ENCODE peak calls at places on chromosomes 1 and 21, in six cellular contexts. One of them, this sample, is unnamed.

GRCh38 chr21:43881283-43881682 is 16.3 kb downstream of the AGPAT3 start:
- DNase-seq in mucosa of descending colon: no peak
- DNase-seq in DND-41: no peak
- DNase-seq in Calu3: no peak
- DNase-seq in mammary epithelial cell: no peak
- DNase-seq in cardiac muscle cell: no peak
- DNase-seq in this sample: no peak

GRCh38 chr1:63516629-63517028 is 6.4 kb downstream of the ITGB3BP start:
- DNase-seq in cardiac muscle cell: no peak
- DNase-seq in Calu3: no peak
- DNase-seq in mucosa of descending colon: no peak
- DNase-seq in DND-41: no peak
- DNase-seq in mammary epithelial cell: no peak
- DNase-seq in this sample: no peak

GRCh38 chr1:89607888-89608626 is 24.9 kb upstream of the LRRC8C start:
- DNase-seq in DND-41: no peak
- DNase-seq in mammary epithelial cell: peak
- DNase-seq in cardiac muscle cell: peak
- DNase-seq in Calu3: no peak
- DNase-seq in mucosa of descending colon: no peak
- DNase-seq in this sample: no peak

GRCh38 chr1:29669912-29670311 is 433.6 kb downstream of the PTPRU start:
- DNase-seq in mammary epithelial cell: no peak
- DNase-seq in mucosa of descending colon: no peak
- DNase-seq in cardiac muscle cell: no peak
- DNase-seq in DND-41: no peak
- DNase-seq in Calu3: no peak
- DNase-seq in this sample: peak

GRCh38 chr1:13749543-13750307 is 49.7 kb downstream of the PRDM2 start:
- DNase-seq in Calu3: peak
- DNase-seq in mammary epithelial cell: peak
- DNase-seq in cardiac muscle cell: peak
- DNase-seq in DND-41: peak
- DNase-seq in mucosa of descending colon: no peak
- DNase-seq in this sample: peak

GRCh38 chr1:99326215-99326949 is 62.1 kb downstream of the PLPPR4 start:
- DNase-seq in Calu3: no peak
- DNase-seq in mammary epithelial cell: no peak
- DNase-seq in DND-41: no peak
- DNase-seq in mucosa of descending colon: peak
- DNase-seq in cardiac muscle cell: peak
- DNase-seq in this sample: no peak

GRCh38 chr1:116278541-116278866 is 94.5 kb upstream of the ATP1A1 start:
- DNase-seq in mucosa of descending colon: no peak
- DNase-seq in cardiac muscle cell: no peak
- DNase-seq in mammary epithelial cell: no peak
- DNase-seq in Calu3: no peak
- DNase-seq in DND-41: no peak
- DNase-seq in this sample: no peak

GRCh38 chr1:205344010-205344808 is 12.5 kb downstream of the KLHDC8A start:
- DNase-seq in mammary epithelial cell: no peak
- DNase-seq in DND-41: no peak
- DNase-seq in cardiac muscle cell: no peak
- DNase-seq in Calu3: peak
- DNase-seq in mucosa of descending colon: peak
- DNase-seq in this sample: no peak

GRCh38 chr1:33147997-33148314 is 33.9 kb downstream of the TRIM62 start:
- DNase-seq in cardiac muscle cell: peak
- DNase-seq in mammary epithelial cell: no peak
- DNase-seq in Calu3: peak
- DNase-seq in mucosa of descending colon: no peak
- DNase-seq in DND-41: peak
- DNase-seq in this sample: no peak
- TF ChIP-seq CTCF in cardiac muscle cell: peak
- TF ChIP-seq CTCF in mammary epithelial cell: peak
- TF ChIP-seq CTCF in Calu3: no peak
- TF ChIP-seq CTCF in mucosa of descending colon: no peak
- TF ChIP-seq CTCF in DND-41: peak
- TF ChIP-seq CTCF in this sample: peak

DNA sequence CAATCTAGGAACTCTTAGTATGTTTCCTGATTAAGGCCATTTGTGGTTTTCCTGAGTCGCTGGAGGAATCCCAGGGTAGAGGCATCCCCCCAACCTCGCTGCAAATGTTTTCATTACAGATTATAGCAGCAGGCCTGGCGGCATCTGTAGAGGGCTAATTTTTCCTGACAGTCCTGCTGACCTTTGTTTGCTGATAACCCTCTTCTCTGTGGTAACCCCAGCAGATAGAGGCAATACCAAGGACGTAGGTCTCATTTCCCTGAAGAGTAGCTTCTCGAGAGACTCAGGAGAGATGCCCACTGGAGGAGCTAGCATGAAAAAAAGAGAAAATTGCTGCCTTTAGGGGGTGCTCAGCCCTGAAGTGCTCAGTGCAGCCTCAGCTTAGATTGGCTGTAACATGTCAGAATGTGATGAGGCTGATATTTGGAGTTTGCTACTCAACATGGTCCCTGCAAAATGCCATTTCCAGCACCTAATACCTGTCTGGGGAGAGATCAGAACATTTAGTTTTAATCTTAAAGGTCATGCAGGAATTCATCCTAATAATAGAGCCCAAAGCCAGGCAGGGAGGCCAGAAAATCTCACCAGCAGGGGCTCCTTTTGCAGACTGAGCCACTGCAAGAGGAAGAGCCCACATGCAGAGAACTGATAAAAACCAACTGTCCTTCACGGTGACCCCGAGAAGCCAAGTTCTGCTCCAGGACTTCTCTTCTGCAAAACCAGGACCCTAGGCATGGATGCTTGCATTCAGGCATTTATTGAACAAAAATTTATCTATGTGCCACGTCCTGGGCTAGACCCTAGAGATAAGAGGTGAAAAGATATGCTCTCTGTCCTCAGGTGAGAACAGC is 184.5 kb downstream of the KAZN start:
- DNase-seq in DND-41: no peak
- DNase-seq in Calu3: no peak
- DNase-seq in mucosa of descending colon: no peak
- DNase-seq in cardiac muscle cell: no peak
- DNase-seq in mammary epithelial cell: no peak
- DNase-seq in this sample: no peak
- TF ChIP-seq CTCF in DND-41: peak
- TF ChIP-seq CTCF in Calu3: no peak
- TF ChIP-seq CTCF in mucosa of descending colon: no peak
- TF ChIP-seq CTCF in cardiac muscle cell: peak
- TF ChIP-seq CTCF in mammary epithelial cell: no peak
- TF ChIP-seq CTCF in this sample: peak

GRCh38 chr1:232627171-232627570 is 2.8 kb downstream of the SIPA1L2 start:
- DNase-seq in DND-41: no peak
- DNase-seq in cardiac muscle cell: no peak
- DNase-seq in mucosa of descending colon: no peak
- DNase-seq in Calu3: no peak
- DNase-seq in mammary epithelial cell: no peak
- DNase-seq in this sample: no peak

GRCh38 chr1:232630047-232630893 is at the start of gene SIPA1L2:
- DNase-seq in cardiac muscle cell: peak
- DNase-seq in Calu3: peak
- DNase-seq in mucosa of descending colon: peak
- DNase-seq in mammary epithelial cell: peak
- DNase-seq in DND-41: peak
- DNase-seq in this sample: peak

GRCh38 chr1:232629250-232630046 is 485 bp downstream of the SIPA1L2 start:
- DNase-seq in DND-41: peak
- DNase-seq in cardiac muscle cell: peak
- DNase-seq in mucosa of descending colon: peak
- DNase-seq in Calu3: peak
- DNase-seq in mammary epithelial cell: peak
- DNase-seq in this sample: peak

GRCh38 chr1:232627645-232628334 is 2.1 kb downstream of the SIPA1L2 start:
- DNase-seq in mammary epithelial cell: peak
- DNase-seq in DND-41: no peak
- DNase-seq in Calu3: peak
- DNase-seq in cardiac muscle cell: peak
- DNase-seq in mucosa of descending colon: no peak
- DNase-seq in this sample: no peak

GRCh38 chr1:232628335-232629214 is 1.4 kb downstream of the SIPA1L2 start:
- DNase-seq in DND-41: no peak
- DNase-seq in mammary epithelial cell: peak
- DNase-seq in Calu3: no peak
- DNase-seq in mucosa of descending colon: no peak
- DNase-seq in cardiac muscle cell: peak
- DNase-seq in this sample: no peak
- TF ChIP-seq CTCF in DND-41: peak
- TF ChIP-seq CTCF in mammary epithelial cell: peak
- TF ChIP-seq CTCF in Calu3: no peak
- TF ChIP-seq CTCF in mucosa of descending colon: no peak
- TF ChIP-seq CTCF in cardiac muscle cell: peak
- TF ChIP-seq CTCF in this sample: peak

DNA sequence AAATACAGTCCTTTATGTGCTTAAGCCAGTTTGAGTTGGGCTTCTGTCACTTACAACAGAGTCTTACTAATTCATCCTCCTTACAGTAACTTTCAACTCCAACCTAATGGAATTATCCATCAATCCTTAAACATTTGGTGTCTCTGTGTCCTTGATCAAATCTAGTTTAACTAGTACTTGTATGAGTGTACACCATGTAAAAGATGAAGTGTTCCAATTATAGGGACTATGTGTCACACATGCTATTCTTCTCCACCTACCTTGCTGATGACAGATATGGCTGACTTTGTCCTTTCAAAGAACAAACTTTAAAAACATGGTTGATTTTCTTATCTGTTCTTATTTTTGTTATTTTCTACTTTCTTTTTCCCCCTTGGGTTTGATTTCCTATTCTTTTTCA is 60.4 kb upstream of the NBPF3 start:
- DNase-seq in Calu3: no peak
- DNase-seq in mucosa of descending colon: no peak
- DNase-seq in DND-41: no peak
- DNase-seq in cardiac muscle cell: no peak
- DNase-seq in mammary epithelial cell: no peak
- DNase-seq in this sample: no peak
- TF ChIP-seq CTCF in Calu3: no peak
- TF ChIP-seq CTCF in mucosa of descending colon: no peak
- TF ChIP-seq CTCF in DND-41: no peak
- TF ChIP-seq CTCF in cardiac muscle cell: no peak
- TF ChIP-seq CTCF in mammary epithelial cell: no peak
- TF ChIP-seq CTCF in this sample: no peak

GRCh38 chr1:156623946-156624813 is 5.0 kb downstream of the HAPLN2 start:
- DNase-seq in Calu3: peak
- DNase-seq in mammary epithelial cell: peak
- DNase-seq in mucosa of descending colon: peak
- DNase-seq in DND-41: no peak
- DNase-seq in cardiac muscle cell: peak
- DNase-seq in this sample: no peak
- TF ChIP-seq CTCF in Calu3: peak
- TF ChIP-seq CTCF in mammary epithelial cell: peak
- TF ChIP-seq CTCF in mucosa of descending colon: no peak
- TF ChIP-seq CTCF in DND-41: no peak
- TF ChIP-seq CTCF in cardiac muscle cell: peak
- TF ChIP-seq CTCF in this sample: peak

DNA sequence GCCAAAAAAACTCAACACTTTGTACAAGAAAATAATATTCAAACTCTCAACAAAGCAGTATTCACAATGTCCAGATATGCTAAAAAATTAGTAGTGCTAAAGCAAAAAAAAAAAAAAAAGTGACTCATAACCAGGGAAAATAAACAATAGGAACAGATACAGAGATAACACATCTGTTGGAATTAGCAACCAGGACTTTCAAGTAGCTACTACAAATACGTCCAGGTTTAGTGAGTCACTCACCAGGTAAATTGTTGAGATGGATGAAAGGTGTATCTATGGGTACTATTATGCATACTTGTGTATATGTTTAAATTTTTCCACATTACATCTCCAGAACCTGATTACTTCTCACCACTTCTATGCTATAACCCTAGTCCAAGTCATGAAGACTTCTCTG is 144.8 kb upstream of the SLC35F3 start:
- DNase-seq in Calu3: no peak
- DNase-seq in DND-41: no peak
- DNase-seq in mucosa of descending colon: no peak
- DNase-seq in cardiac muscle cell: no peak
- DNase-seq in mammary epithelial cell: peak
- DNase-seq in this sample: no peak
- TF ChIP-seq CTCF in Calu3: no peak
- TF ChIP-seq CTCF in DND-41: no peak
- TF ChIP-seq CTCF in mucosa of descending colon: no peak
- TF ChIP-seq CTCF in cardiac muscle cell: no peak
- TF ChIP-seq CTCF in mammary epithelial cell: no peak
- TF ChIP-seq CTCF in this sample: no peak

DNA sequence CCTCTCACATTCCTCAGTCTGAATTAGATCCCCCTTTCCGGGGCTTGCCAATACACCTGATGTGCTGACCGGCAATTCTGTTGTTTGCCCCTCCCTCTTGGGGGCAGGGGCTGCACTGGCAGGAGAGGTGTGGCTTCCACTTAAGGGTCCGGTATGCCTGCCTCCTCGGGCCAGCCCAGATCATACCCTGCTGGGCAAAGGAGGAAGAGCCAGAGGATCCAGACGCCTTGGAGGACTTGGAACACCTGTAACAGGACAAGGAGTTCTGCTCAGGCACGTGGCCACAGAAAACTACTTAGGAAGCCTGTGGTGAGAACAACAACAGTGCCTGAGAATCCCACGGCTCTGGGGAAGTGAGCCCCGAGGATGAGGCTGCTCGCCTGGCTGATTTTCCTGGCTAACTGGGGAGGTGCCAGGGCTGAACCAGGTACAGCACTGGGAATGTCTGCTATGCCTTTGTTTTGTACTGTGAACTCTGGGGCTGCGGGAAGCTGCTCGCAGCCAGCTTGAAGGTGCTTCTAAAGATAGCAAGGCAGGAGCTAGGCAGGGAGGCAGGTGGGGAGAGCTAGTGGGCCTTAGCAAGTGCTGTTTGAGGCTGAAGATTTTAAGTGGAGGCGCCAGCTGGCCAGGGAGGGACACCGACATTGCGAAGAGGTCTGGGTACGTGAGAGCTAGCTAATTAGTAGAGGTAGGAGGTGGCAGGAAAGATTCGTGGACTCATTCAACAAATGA is at the start of gene SMPDL3B:
- DNase-seq in cardiac muscle cell: no peak
- DNase-seq in Calu3: peak
- DNase-seq in mammary epithelial cell: peak
- DNase-seq in DND-41: no peak
- DNase-seq in mucosa of descending colon: peak
- DNase-seq in this sample: no peak
- TF ChIP-seq CTCF in cardiac muscle cell: no peak
- TF ChIP-seq CTCF in Calu3: no peak
- TF ChIP-seq CTCF in mammary epithelial cell: peak
- TF ChIP-seq CTCF in DND-41: no peak
- TF ChIP-seq CTCF in mucosa of descending colon: peak
- TF ChIP-seq CTCF in this sample: peak

DNA sequence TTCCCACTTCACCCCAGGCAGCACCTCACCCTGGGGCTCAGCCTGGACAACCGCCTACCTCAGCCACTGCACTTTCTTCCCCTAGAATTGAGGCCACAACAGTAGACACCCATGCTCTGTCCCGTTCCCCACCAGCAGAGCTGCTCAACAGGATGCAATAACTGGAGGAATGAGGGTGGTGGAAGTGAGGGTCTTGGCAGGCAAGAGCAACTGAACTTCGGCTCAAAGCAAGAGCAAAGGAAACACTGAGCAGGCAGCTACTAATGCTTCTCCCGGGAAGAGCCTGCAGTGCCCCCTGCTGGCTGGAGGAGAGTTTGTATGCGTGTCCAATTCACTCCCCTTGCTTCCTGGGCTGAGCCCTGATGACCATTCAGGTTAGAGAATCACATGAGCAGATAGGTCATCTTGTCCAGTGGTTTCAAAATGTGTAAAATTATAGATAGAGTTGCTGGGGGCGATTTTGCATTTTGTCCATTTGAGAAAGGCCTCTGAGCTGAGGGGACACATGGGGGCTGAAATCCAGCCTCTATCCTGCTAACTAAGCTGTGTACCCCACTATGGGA is 13.9 kb downstream of the NT5C1A start:
- DNase-seq in mammary epithelial cell: peak
- DNase-seq in Calu3: peak
- DNase-seq in DND-41: peak
- DNase-seq in cardiac muscle cell: peak
- DNase-seq in mucosa of descending colon: peak
- DNase-seq in this sample: no peak
- TF ChIP-seq CTCF in mammary epithelial cell: peak
- TF ChIP-seq CTCF in Calu3: peak
- TF ChIP-seq CTCF in DND-41: peak
- TF ChIP-seq CTCF in cardiac muscle cell: peak
- TF ChIP-seq CTCF in mucosa of descending colon: peak
- TF ChIP-seq CTCF in this sample: peak